ENCODE peak calls at places on chromosomes 4 and X, in four cellular contexts. E, L, Y and X are unnamed samples.

GRCh38 chrX:154030715-154031305 is 11.1 kb upstream of the IRAK1 start:
- DNase-seq in E (no peak), Y (no peak), L (no peak), X (no peak)

GRCh38 chr4:137961051-137961438 is 281.1 kb downstream of the SLC7A11 start:
- DNase-seq in L (no peak), Y (no peak), E (no peak), X (peak; percentile 15)

GRCh38 chr4:5361968-5362367 is 310.7 kb downstream of the STK32B start:
- DNase-seq in Y (peak; percentile 39), L (no peak), E (no peak), X (no peak)

GRCh38 chr4:24451870-24452269 is 132.5 kb downstream of the DHX15 start:
- DNase-seq in L (no peak), E (no peak), Y (no peak), X (no peak)

GRCh38 chr4:11230888-11231287 is 197.8 kb downstream of the HS3ST1 start:
- DNase-seq in E (no peak), Y (no peak), L (no peak), X (no peak)

GRCh38 chr4:23422878-23423277 is 467.0 kb downstream of the PPARGC1A start:
- DNase-seq in E (no peak), Y (no peak), L (no peak), X (no peak)

GRCh38 chrX:112067601-112068000 is 15.0 kb downstream of the TRPC5 start:
- DNase-seq in Y (no peak), L (no peak), E (no peak), X (no peak)

GRCh38 chrX:97215166-97215565 is 331.5 kb downstream of the RPA4 start:
- DNase-seq in E (no peak), Y (no peak), L (no peak), X (no peak)

GRCh38 chr4:16862688-16863087 is 35.8 kb downstream of the LDB2 start:
- DNase-seq in L (no peak), Y (no peak), E (no peak), X (no peak)

GRCh38 chr4:127870688-127871087 is 10.0 kb upstream of the PLK4 start:
- DNase-seq in E (no peak), L (no peak), Y (no peak), X (no peak)

GRCh38 chrX:140524556-140524955 is 19.7 kb upstream of the SOX3 start:
- DNase-seq in Y (no peak), L (no peak), E (no peak), X (no peak)

GRCh38 chrX:37348237-37349130 is 680 bp upstream of the PRRG1 start:
- DNase-seq in Y (no peak), E (no peak), L (no peak), X (no peak)

GRCh38 chrX:70292788-70293187 is 2.9 kb downstream of the KIF4A start:
- DNase-seq in Y (no peak), L (no peak), E (no peak), X (no peak)

GRCh38 chr4:139901516-139902327 is 236.1 kb downstream of the MGST2 start:
- DNase-seq in E (no peak), L (no peak), Y (no peak), X (no peak)

GRCh38 chr4:135770505-135770904 is 1568.9 kb upstream of the PABPC4L start:
- DNase-seq in Y (no peak), L (no peak), E (no peak), X (no peak)

GRCh38 chr4:76272582-76272981 is 21.1 kb downstream of the FAM47E start:
- DNase-seq in L (no peak), E (no peak), Y (no peak), X (no peak)

GRCh38 chr4:15756361-15756861 is 21.7 kb upstream of the CD38 start:
- DNase-seq in Y (peak; percentile 95), E (peak; percentile 80), L (no peak), X (no peak)

GRCh38 chrX:15714529-15714928 is 23.5 kb upstream of the CA5B start:
- DNase-seq in L (no peak), E (no peak), Y (no peak), X (no peak)

GRCh38 chr4:187010052-187010451 is 286.4 kb upstream of the FAT1 start:
- DNase-seq in L (no peak), Y (no peak), E (no peak), X (no peak)

GRCh38 chrX:19372170-19373033 is 28.7 kb downstream of the PDHA1 start:
- DNase-seq in Y (peak; percentile 61), L (peak; percentile 51), E (peak; percentile 37), X (peak; percentile 29)

GRCh38 chrX:129875669-129876068 is 30.3 kb upstream of the UTP14A start:
- DNase-seq in E (no peak), Y (no peak), L (no peak), X (no peak)

GRCh38 chr4:75916091-75916661 is 13.9 kb upstream of the PPEF2 start:
- DNase-seq in Y (peak; percentile 52), E (no peak), L (peak; percentile 7), X (peak; percentile 82)

GRCh38 chr4:23648846-23649596 is 240.8 kb downstream of the PPARGC1A start:
- DNase-seq in L (no peak), Y (no peak), E (no peak), X (no peak)

GRCh38 chr4:40986375-40986774 is 228.0 kb downstream of the APBB2 start:
- DNase-seq in L (peak; percentile 18), Y (no peak), E (no peak), X (no peak)

GRCh38 chrX:22186165-22186564 is 86.5 kb upstream of the CBLL2 start:
- DNase-seq in E (no peak), L (no peak), Y (no peak), X (no peak)

GRCh38 chrX:32421266-32421665 is 790.1 kb downstream of the DMD start:
- DNase-seq in L (no peak), E (no peak), Y (no peak), X (no peak)

GRCh38 chrX:17854069-17854468 is 7.0 kb downstream of the RAI2 start:
- DNase-seq in E (no peak), L (no peak), Y (no peak), X (no peak)

GRCh38 chrX:109536439-109537323 is at the start of gene NXT2:
- DNase-seq in L (peak; percentile 90), Y (peak; percentile 97), E (peak; percentile 78), X (peak; percentile 73)

GRCh38 chr4:15250021-15250441 is 177.8 kb upstream of the C1QTNF7 start:
- DNase-seq in E (no peak), Y (no peak), L (no peak), X (no peak)

GRCh38 chrX:35561985-35562384 is 236.2 kb upstream of the MAGEB16 start:
- DNase-seq in L (no peak), E (no peak), Y (no peak), X (no peak)

GRCh38 chrX:3052864-3053263 is 11.6 kb downstream of the ARSF start:
- DNase-seq in E (no peak), L (no peak), Y (no peak), X (no peak)

GRCh38 chr4:187235456-187236170 is 512.0 kb upstream of the FAT1 start:
- DNase-seq in Y (no peak), L (peak; percentile 45), E (no peak), X (peak; percentile 51)

GRCh38 chrX:32153586-32153985 is 1057.8 kb downstream of the DMD start:
- DNase-seq in E (no peak), L (no peak), Y (no peak), X (no peak)

GRCh38 chr4:154124539-154125255 is 335.8 kb upstream of the SFRP2 start:
- DNase-seq in E (no peak), Y (no peak), L (no peak), X (peak; percentile 63)

GRCh38 chrX:134171661-134172587 is 65.1 kb upstream of the CCDC160 start:
- DNase-seq in L (no peak), Y (no peak), E (peak; percentile 2), X (no peak)